ENCODE peak calls at places on chromosomes 11 and 22, in five cellular contexts. C is H9, Y is left lung, H is fibroblast of lung, D is HCT116. R is an unnamed sample.

GRCh38 chr22:19291218-19291579 is 320 bp downstream of the CLTCL1 start:
- DNase-seq in C (peak; percentile 32), H (no peak), Y (peak; percentile 43), D (no peak), R (no peak)

GRCh38 chr22:28953976-28954880 is 70.9 kb downstream of the ZNRF3 start:
- DNase-seq in H (no peak), Y (no peak), D (no peak), C (no peak), R (no peak)

GRCh38 chr11:128903248-128904041 is 12.3 kb downstream of the KCNJ5 start:
- DNase-seq in D (no peak), C (peak; percentile 60), H (no peak), Y (peak; percentile 71), R (no peak)

GRCh38 chr11:75077316-75077715 is 19.4 kb downstream of the OR2AT4 start:
- DNase-seq in H (no peak), C (no peak), D (no peak), Y (no peak), R (no peak)

GRCh38 chr22:48585916-48586798 is 1241.5 kb downstream of the BRD1 start:
- DNase-seq in Y (no peak), D (no peak), C (peak; percentile 50), H (no peak), R (no peak)

GRCh38 chr11:84648413-84648812 is 978.7 kb downstream of the DLG2 start:
- DNase-seq in C (peak; percentile 44), Y (no peak), H (no peak), D (no peak), R (no peak)

GRCh38 chr22:31055322-31056159 is 25.6 kb upstream of the SMTN start:
- DNase-seq in C (peak; percentile 45), H (peak; percentile 99), Y (peak; percentile 91), D (no peak), R (no peak)

GRCh38 chr11:289706-290620 is 1.0 kb downstream of the PGGHG start:
- DNase-seq in D (no peak), Y (peak; percentile 33), C (peak; percentile 27), H (no peak), R (no peak)

GRCh38 chr11:65915821-65916251 is 3.0 kb downstream of the C11orf68 start:
- DNase-seq in H (peak; percentile 95), D (peak; percentile 89), Y (peak; percentile 83), C (peak; percentile 71), R (no peak)

GRCh38 chr11:112817376-112817775 is 143.8 kb upstream of the NCAM1 start:
- DNase-seq in C (no peak), D (no peak), H (no peak), Y (no peak), R (no peak)

GRCh38 chr11:103111400-103111799 is 2.2 kb downstream of the DYNC2H1 start:
- DNase-seq in C (no peak), D (no peak), H (no peak), Y (no peak), R (no peak)

GRCh38 chr11:131904756-131905155 is 534.3 kb downstream of the NTM start:
- DNase-seq in H (no peak), D (no peak), C (peak; percentile 80), Y (no peak), R (no peak)

GRCh38 chr11:1889527-1889930 is 2.2 kb downstream of the PRR33 start:
- DNase-seq in H (no peak), Y (peak; percentile 32), D (no peak), C (no peak), R (no peak)

GRCh38 chr11:72395993-72396392 is 38.3 kb downstream of the CLPB start:
- DNase-seq in D (no peak), C (no peak), Y (no peak), H (no peak), R (no peak)

GRCh38 chr22:46410291-46410808 is 74.8 kb downstream of the TRMU start:
- DNase-seq in H (no peak), Y (no peak), D (no peak), C (no peak), R (no peak)

GRCh38 chr11:20584093-20584774 is 15.2 kb upstream of the SLC6A5 start:
- DNase-seq in H (no peak), Y (no peak), D (no peak), C (no peak), R (no peak)

GRCh38 chr11:75014129-75014528 is 25.4 kb downstream of the NEU3 start:
- DNase-seq in Y (no peak), D (no peak), H (peak; percentile 55), C (no peak), R (no peak)

GRCh38 chr11:15236514-15236913 is 121.8 kb downstream of the INSC start:
- DNase-seq in C (peak; percentile 30), D (no peak), Y (no peak), H (no peak), R (no peak)

GRCh38 chr11:130775306-130776043 is 140.8 kb downstream of the SNX19 start:
- DNase-seq in H (peak; percentile 66), Y (no peak), C (no peak), D (no peak), R (no peak)

GRCh38 chr11:17354070-17354924 is 2.7 kb downstream of the NCR3LG1 start:
- DNase-seq in H (peak; percentile 84), Y (peak; percentile 48), D (peak; percentile 75), C (peak; percentile 60), R (peak; percentile 32)

GRCh38 chr11:72413914-72414628 is 20.3 kb downstream of the CLPB start:
- DNase-seq in H (peak; percentile 77), D (peak; percentile 57), C (peak; percentile 78), Y (peak; percentile 83), R (peak; percentile 68)

GRCh38 chr11:121661796-121662508 is 209.2 kb upstream of the SORL1-AS1 start:
- DNase-seq in H (peak; percentile 95), C (no peak), Y (no peak), D (no peak), R (no peak)

GRCh38 chr11:121461843-121462242 is 9.1 kb upstream of the SORL1-AS1 start:
- DNase-seq in D (no peak), Y (no peak), H (no peak), C (no peak), R (no peak)

GRCh38 chr11:60970369-60970774 is 1.1 kb upstream of the CD6 start:
- DNase-seq in Y (peak; percentile 69), H (peak; percentile 13), C (peak; percentile 69), D (peak; percentile 16), R (peak; percentile 61)

GRCh38 chr11:121655481-121656332 is 202.9 kb upstream of the SORL1-AS1 start:
- DNase-seq in Y (peak; percentile 88), C (peak; percentile 90), H (peak; percentile 98), D (peak; percentile 60), R (peak; percentile 61)

GRCh38 chr11:131979364-131979763 is 608.9 kb downstream of the NTM start:
- DNase-seq in D (no peak), C (no peak), H (no peak), Y (no peak), R (no peak)

GRCh38 chr11:110991621-110992355 is 253.7 kb upstream of the POU2AF2 start:
- DNase-seq in H (peak; percentile 44), Y (no peak), D (no peak), C (no peak), R (no peak)

GRCh38 chr22:17436382-17436951 is 67.2 kb downstream of the CECR2 start:
- DNase-seq in D (no peak), Y (peak; percentile 41), H (peak; percentile 75), C (no peak), R (no peak)
- TF ChIP-seq CTCF in D (no peak), Y (no peak), H (no peak), C (no peak), R (no peak)

DNA sequence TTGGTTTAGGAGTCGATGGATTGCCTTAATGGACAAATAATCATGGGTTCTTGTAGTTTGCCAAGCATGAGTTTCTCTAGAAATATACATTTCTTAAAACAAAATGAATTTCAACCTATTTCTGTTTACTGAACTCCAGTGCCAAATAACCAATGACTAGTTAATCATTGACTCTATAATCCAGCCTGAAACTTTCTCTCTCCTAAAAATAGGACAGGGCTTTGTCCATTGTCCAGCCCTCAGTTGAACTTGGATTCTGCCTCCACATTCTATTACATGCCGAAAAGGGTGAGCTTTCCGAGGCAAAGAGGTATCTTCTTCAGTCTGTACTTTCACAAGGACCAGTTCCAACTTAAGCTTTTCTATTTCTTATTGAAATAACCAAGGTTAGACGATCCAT is 23.2 kb upstream of the CAT start:
- DNase-seq in H (no peak), D (no peak), C (no peak), Y (no peak), R (no peak)
- TF ChIP-seq CTCF in H (no peak), D (no peak), C (no peak), Y (no peak), R (no peak)

GRCh38 chr11:106331163-106331562 is 253.7 kb downstream of the AASDHPPT start:
- DNase-seq in Y (no peak), D (no peak), C (no peak), H (no peak), R (no peak)

GRCh38 chr11:106327134-106327533 is 249.7 kb downstream of the AASDHPPT start:
- DNase-seq in Y (no peak), D (no peak), H (no peak), C (peak; percentile 64), R (no peak)

GRCh38 chr11:106326087-106326486 is 248.6 kb downstream of the AASDHPPT start:
- DNase-seq in C (no peak), Y (no peak), H (no peak), D (no peak), R (no peak)

GRCh38 chr11:106333678-106334077 is 256.2 kb downstream of the AASDHPPT start:
- DNase-seq in H (no peak), D (no peak), C (no peak), Y (no peak), R (no peak)

DNA sequence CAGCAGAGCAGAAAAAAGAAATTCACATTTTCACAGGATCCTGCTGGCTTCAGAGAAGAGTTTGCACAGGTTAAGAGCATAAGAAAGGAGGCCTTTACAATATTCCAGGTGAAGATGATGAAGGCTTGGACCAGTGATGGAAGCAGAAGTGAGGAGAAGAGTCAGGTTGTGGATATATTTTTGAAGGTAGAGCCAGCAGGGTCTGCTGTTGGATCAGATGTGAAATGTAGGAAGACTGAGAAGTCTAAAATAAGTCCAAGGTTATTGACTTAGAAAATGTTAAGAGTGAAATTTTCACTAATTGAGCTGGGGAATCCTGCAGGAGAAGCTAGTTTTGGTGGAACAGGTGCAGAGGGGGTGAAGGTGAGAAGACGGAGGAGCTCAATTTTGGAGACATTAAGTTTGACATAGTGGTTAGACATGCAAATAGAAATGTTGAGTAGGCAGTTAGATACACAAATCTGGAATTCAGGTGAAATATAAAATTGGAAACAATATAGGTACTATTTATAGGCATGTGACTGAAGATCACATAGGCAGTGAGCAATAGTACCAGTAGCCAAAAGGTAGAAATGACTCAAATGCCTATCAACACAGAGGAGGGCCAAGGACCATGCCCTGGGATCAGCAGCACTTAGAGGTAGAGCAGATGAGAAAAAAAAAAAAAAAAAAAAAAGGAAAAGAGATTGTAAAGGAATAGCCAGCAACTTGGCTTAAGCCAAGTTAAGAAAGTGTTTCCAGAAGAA is 252.0 kb downstream of the AASDHPPT start:
- DNase-seq in Y (no peak), C (no peak), H (peak; percentile 23), D (no peak), R (no peak)
- TF ChIP-seq CTCF in Y (no peak), C (no peak), H (peak; percentile 5), D (no peak), R (no peak)

GRCh38 chr11:94536386-94536785 is 7.3 kb upstream of the FUT4 start:
- DNase-seq in C (no peak), Y (no peak), H (no peak), D (no peak), R (no peak)
- TF ChIP-seq CTCF in C (no peak), Y (no peak), H (no peak), D (no peak), R (no peak)

GRCh38 chr11:59678118-59678812 is 9.4 kb upstream of the PATL1 start:
- DNase-seq in C (no peak), D (no peak), H (peak; percentile 3), Y (no peak), R (no peak)
- TF ChIP-seq CTCF in C (peak; percentile 31), D (no peak), H (no peak), Y (no peak), R (no peak)

R was measured in natural killer cell.